ENCODE peak calls at places on chromosomes 4 and X, in nine cellular contexts. F, V, A, U, P, H, T, X and L are unnamed samples.

GRCh38 chr4:139595989-139596679 is 40.1 kb upstream of the SETD7 start:
- DNase-seq in F (no peak), V (no peak), A (peak), U (peak), P (no peak), H (peak), T (no peak), X (no peak), L (no peak)

GRCh38 chr4:119209586-119209985 is 2.9 kb upstream of the USP53 start:
- DNase-seq in F (no peak), V (no peak), A (no peak), U (no peak), P (no peak), H (no peak), T (no peak), X (no peak), L (no peak)

GRCh38 chr4:15963568-15963967 is 593 bp upstream of the FGFBP2 start:
- DNase-seq in F (peak), V (no peak), A (no peak), U (no peak), P (no peak), H (no peak), T (no peak), X (no peak), L (no peak)

GRCh38 chr4:114879916-114880315 is 233.5 kb downstream of the NDST4 start:
- DNase-seq in F (no peak), V (no peak), A (no peak), U (no peak), P (no peak), H (no peak), T (no peak), X (no peak), L (no peak)

GRCh38 chr4:7034262-7035081 is 8.7 kb upstream of the TADA2B start:
- DNase-seq in F (no peak), V (peak), A (peak), U (no peak), P (no peak), H (peak), T (no peak), X (no peak), L (no peak)

GRCh38 chrX:133544105-133544504 is 128.8 kb upstream of the GPC4 start:
- DNase-seq in F (no peak), V (peak), A (peak), U (peak), P (no peak), H (peak), T (no peak), X (no peak), L (no peak)

GRCh38 chrX:148500428-148501120 is at the start of gene AFF2:
- DNase-seq in F (peak), V (peak), A (peak), U (peak), P (peak), H (no peak), T (peak), X (peak), L (no peak)

GRCh38 chr4:141099326-141099725 is 33.9 kb downstream of the RNF150 start:
- DNase-seq in F (no peak), V (no peak), A (peak), U (no peak), P (no peak), H (no peak), T (no peak), X (no peak), L (no peak)

GRCh38 chr4:138677212-138677611 is 338.4 kb upstream of the NOCT start:
- DNase-seq in F (no peak), V (no peak), A (no peak), U (no peak), P (no peak), H (no peak), T (no peak), X (no peak), L (no peak)

GRCh38 chr4:97457253-97457652 is 686.0 kb downstream of the STPG2 start:
- DNase-seq in F (no peak), V (no peak), A (no peak), U (no peak), P (no peak), H (peak), T (no peak), X (no peak), L (no peak)

GRCh38 chr4:184450743-184451142 is 23.6 kb downstream of the IRF2 start:
- DNase-seq in F (no peak), V (no peak), A (peak), U (peak), P (no peak), H (no peak), T (no peak), X (no peak), L (no peak)

GRCh38 chr4:71009091-71009490 is 15.6 kb downstream of the DCK start:
- DNase-seq in F (no peak), V (no peak), A (peak), U (no peak), P (no peak), H (no peak), T (no peak), X (no peak), L (no peak)

GRCh38 chr4:4260185-4260751 is 12.2 kb upstream of the TMEM128 start:
- DNase-seq in F (peak), V (peak), A (peak), U (no peak), P (no peak), H (peak), T (no peak), X (no peak), L (no peak)

GRCh38 chr4:41095192-41095872 is 119.0 kb downstream of the APBB2 start:
- DNase-seq in F (no peak), V (no peak), A (no peak), U (no peak), P (no peak), H (no peak), T (no peak), X (no peak), L (no peak)

GRCh38 chrX:112696506-112696905 is 16.8 kb upstream of the LHFPL1 start:
- DNase-seq in F (no peak), V (no peak), A (peak), U (no peak), P (no peak), H (no peak), T (no peak), X (no peak), L (no peak)

GRCh38 chr4:109875106-109875505 is 27.2 kb downstream of the LRIT3 start:
- DNase-seq in F (no peak), V (no peak), A (no peak), U (no peak), P (no peak), H (no peak), T (no peak), X (no peak), L (no peak)

GRCh38 chr4:109872950-109873656 is 25.2 kb downstream of the LRIT3 start:
- DNase-seq in F (no peak), V (no peak), A (no peak), U (no peak), P (no peak), H (no peak), T (no peak), X (no peak), L (no peak)

GRCh38 chr4:109872065-109872464 is 24.2 kb downstream of the LRIT3 start:
- DNase-seq in F (no peak), V (no peak), A (no peak), U (no peak), P (no peak), H (no peak), T (no peak), X (no peak), L (no peak)

GRCh38 chr4:109876634-109877265 is 28.8 kb downstream of the LRIT3 start:
- DNase-seq in F (no peak), V (no peak), A (no peak), U (no peak), P (no peak), H (no peak), T (no peak), X (no peak), L (no peak)

DNA sequence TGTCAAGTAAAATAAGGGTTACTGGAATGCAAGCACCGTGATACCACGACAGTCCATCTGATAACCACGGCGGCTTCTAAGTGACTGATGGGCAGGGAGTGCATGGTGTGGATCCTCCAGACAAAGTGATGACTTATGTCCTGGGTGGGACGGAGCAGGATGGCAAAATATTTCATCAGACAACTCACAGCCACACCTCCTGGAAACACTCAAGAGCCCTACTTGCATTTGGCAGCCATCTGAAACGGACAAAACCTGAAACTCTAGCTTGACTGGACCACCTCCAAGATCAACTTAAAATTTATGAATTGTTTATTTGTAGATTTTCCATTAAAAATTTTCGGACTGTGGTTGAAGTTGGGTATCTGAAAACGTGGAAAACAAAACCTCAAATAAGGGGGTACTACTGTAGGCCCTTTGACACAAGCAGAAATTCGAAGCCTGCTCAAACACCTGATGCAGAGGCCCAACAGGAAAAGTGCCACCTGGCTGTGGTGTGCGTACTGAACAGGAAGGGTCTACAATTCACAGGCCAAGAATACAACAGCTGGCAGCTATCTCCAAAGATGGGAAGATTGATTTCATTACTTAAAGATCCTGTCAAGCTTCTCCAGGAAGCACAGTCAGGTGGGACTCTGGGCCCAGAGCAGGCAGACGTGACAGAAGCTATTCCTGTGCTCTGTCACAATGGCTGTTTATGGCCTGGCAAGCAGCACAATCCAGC is 26.0 kb downstream of the LRIT3 start:
- DNase-seq in F (no peak), V (no peak), A (peak), U (no peak), P (no peak), H (peak), T (no peak), X (no peak), L (no peak)
- TF ChIP-seq CTCF in F (no peak), V (no peak), A (no peak), U (no peak), P (no peak), H (no peak), T (no peak), X (no peak), L (no peak)

GRCh38 chr4:77174426-77174825 is 17.4 kb downstream of the CCNG2 start:
- DNase-seq in F (no peak), V (no peak), A (peak), U (peak), P (peak), H (no peak), T (no peak), X (no peak), L (no peak)

GRCh38 chr4:77167866-77168265 is 10.9 kb downstream of the CCNG2 start:
- DNase-seq in F (no peak), V (no peak), A (no peak), U (no peak), P (no peak), H (no peak), T (no peak), X (no peak), L (no peak)

GRCh38 chr4:77169496-77169895 is 12.5 kb downstream of the CCNG2 start:
- DNase-seq in F (no peak), V (no peak), A (peak), U (no peak), P (no peak), H (no peak), T (no peak), X (no peak), L (no peak)

GRCh38 chr4:77172336-77172735 is 15.3 kb downstream of the CCNG2 start:
- DNase-seq in F (no peak), V (peak), A (peak), U (no peak), P (no peak), H (peak), T (no peak), X (no peak), L (no peak)

DNA sequence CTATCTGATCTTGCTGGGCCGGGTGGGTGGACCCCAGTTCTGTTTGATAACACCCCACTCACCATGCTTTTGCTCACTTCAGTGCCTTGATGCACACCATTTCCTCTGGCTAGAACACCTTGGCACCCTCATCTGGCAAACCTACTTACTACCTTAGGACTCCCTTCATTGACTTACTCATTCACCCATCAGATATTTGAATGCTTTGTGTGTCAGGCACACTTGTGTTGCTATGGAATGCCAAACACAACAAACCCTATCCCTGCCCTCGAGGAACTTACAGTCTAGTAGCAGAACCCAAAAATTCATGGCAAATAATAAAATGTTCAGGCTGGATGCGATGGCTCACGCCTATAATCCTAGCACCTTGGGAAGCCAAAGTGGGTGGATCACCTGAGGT is 13.9 kb downstream of the CCNG2 start:
- DNase-seq in F (no peak), V (no peak), A (no peak), U (no peak), P (no peak), H (no peak), T (no peak), X (no peak), L (no peak)
- TF ChIP-seq CTCF in F (no peak), V (no peak), A (no peak), U (no peak), P (no peak), H (no peak), T (no peak), X (no peak), L (no peak)

DNA sequence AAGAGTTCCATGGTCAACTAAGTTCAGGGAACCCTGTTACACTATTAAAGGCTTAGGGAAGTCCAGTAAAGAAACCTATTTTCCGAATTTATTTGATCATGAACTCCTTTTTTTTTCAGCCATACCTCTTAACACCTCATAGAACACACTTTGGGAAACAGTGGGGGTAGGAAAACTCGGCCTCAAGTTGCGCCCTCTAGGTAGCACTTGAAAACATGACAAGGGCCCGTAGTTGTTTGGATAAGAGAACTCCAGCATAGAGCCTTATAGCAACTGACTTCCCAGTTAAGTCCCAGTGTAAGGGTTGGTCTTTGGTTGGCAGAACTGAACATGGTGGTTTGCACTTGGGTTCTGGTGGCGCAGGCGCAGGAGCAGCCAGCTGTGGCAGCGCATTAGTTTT is 14.4 kb downstream of the OGT start:
- DNase-seq in F (no peak), V (no peak), A (no peak), U (no peak), P (no peak), H (no peak), T (no peak), X (no peak), L (no peak)
- TF ChIP-seq CTCF in F (no peak), V (no peak), A (no peak), U (peak), P (peak), H (peak), T (no peak), X (no peak), L (no peak)

DNA sequence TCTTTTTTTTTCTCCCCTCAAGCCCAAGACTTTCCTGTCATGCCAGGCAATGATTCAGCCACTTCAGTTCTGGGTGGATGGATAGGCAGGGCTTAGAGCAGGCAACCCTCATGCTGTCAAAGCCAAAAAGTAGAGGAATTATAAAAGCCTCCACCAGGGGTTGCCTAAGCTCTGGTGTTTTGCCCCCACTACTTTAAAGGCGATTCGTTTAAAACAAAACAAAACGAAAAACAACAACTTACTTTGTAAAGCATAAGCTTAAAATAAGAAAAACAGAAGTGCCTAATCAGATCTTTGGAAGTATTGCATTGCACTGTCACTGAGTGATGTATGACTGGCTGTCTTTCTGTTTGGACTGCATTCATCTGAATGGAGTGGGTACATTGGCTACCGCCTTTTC is 5.3 kb upstream of the IDS start:
- DNase-seq in F (no peak), V (peak), A (peak), U (no peak), P (no peak), H (peak), T (no peak), X (no peak), L (no peak)
- TF ChIP-seq CTCF in F (no peak), V (peak), A (peak), U (peak), P (peak), H (peak), T (no peak), X (peak), L (no peak)

GRCh38 chrX:120522820-120523219 is 37.9 kb downstream of the CUL4B start:
- DNase-seq in F (no peak), V (no peak), A (no peak), U (no peak), P (no peak), H (peak), T (no peak), X (no peak), L (no peak)
- TF ChIP-seq CTCF in F (no peak), V (no peak), A (no peak), U (no peak), P (no peak), H (peak), T (no peak), X (peak), L (no peak)